ENCODE peak calls at places on chromosome 19, in eight cellular contexts. One of them, this sample, is unnamed.

GRCh38 chr19:46608178-46608577 is 7.0 kb downstream of the CALM3 start:
- DNase-seq in heart left ventricle: no peak
- DNase-seq in AG10803: no peak
- DNase-seq in GM12864: no peak
- DNase-seq in left lung: no peak
- DNase-seq in hepatocyte: no peak
- DNase-seq in ascending aorta: no peak
- DNase-seq in cardiac muscle cell: no peak
- DNase-seq in this sample: no peak

GRCh38 chr19:17841810-17842662 is 5.7 kb downstream of the JAK3 start:
- DNase-seq in heart left ventricle: peak
- DNase-seq in AG10803: peak
- DNase-seq in GM12864: no peak
- DNase-seq in left lung: peak
- DNase-seq in hepatocyte: peak
- DNase-seq in ascending aorta: no peak
- DNase-seq in cardiac muscle cell: peak
- DNase-seq in this sample: no peak

GRCh38 chr19:32201211-32201610 is 144.2 kb upstream of the ZNF507 start:
- DNase-seq in heart left ventricle: no peak
- DNase-seq in AG10803: no peak
- DNase-seq in GM12864: no peak
- DNase-seq in left lung: no peak
- DNase-seq in hepatocyte: no peak
- DNase-seq in ascending aorta: no peak
- DNase-seq in cardiac muscle cell: no peak
- DNase-seq in this sample: no peak

GRCh38 chr19:12701596-12702282 is 5.3 kb upstream of the FBXW9 start:
- DNase-seq in heart left ventricle: no peak
- DNase-seq in AG10803: no peak
- DNase-seq in GM12864: no peak
- DNase-seq in left lung: no peak
- DNase-seq in hepatocyte: peak
- DNase-seq in ascending aorta: no peak
- DNase-seq in cardiac muscle cell: no peak
- DNase-seq in this sample: no peak

GRCh38 chr19:49680473-49681351 is 3.6 kb downstream of the PRMT1 start:
- DNase-seq in heart left ventricle: peak
- DNase-seq in AG10803: peak
- DNase-seq in GM12864: peak
- DNase-seq in left lung: peak
- DNase-seq in hepatocyte: peak
- DNase-seq in ascending aorta: peak
- DNase-seq in cardiac muscle cell: peak
- DNase-seq in this sample: no peak

GRCh38 chr19:46824887-46825730 is 25.5 kb downstream of the AP2S1 start:
- DNase-seq in heart left ventricle: no peak
- DNase-seq in AG10803: peak
- DNase-seq in GM12864: peak
- DNase-seq in left lung: peak
- DNase-seq in hepatocyte: no peak
- DNase-seq in ascending aorta: no peak
- DNase-seq in cardiac muscle cell: no peak
- DNase-seq in this sample: no peak

GRCh38 chr19:35442091-35442490 is 6.0 kb upstream of the FFAR2 start:
- DNase-seq in heart left ventricle: no peak
- DNase-seq in AG10803: no peak
- DNase-seq in GM12864: no peak
- DNase-seq in left lung: peak
- DNase-seq in hepatocyte: no peak
- DNase-seq in ascending aorta: no peak
- DNase-seq in cardiac muscle cell: no peak
- DNase-seq in this sample: no peak

GRCh38 chr19:41997121-41997850 is 3.3 kb upstream of the ATP1A3 start:
- DNase-seq in heart left ventricle: peak
- DNase-seq in AG10803: peak
- DNase-seq in GM12864: no peak
- DNase-seq in left lung: no peak
- DNase-seq in hepatocyte: peak
- DNase-seq in ascending aorta: no peak
- DNase-seq in cardiac muscle cell: peak
- DNase-seq in this sample: no peak

GRCh38 chr19:21210037-21210621 is 68.3 kb downstream of the ZNF431 start:
- DNase-seq in heart left ventricle: no peak
- DNase-seq in AG10803: no peak
- DNase-seq in GM12864: no peak
- DNase-seq in left lung: no peak
- DNase-seq in hepatocyte: peak
- DNase-seq in ascending aorta: no peak
- DNase-seq in cardiac muscle cell: no peak
- DNase-seq in this sample: no peak

GRCh38 chr19:12224676-12225075 is 61.8 kb downstream of the ZNF136 start:
- DNase-seq in heart left ventricle: no peak
- DNase-seq in AG10803: no peak
- DNase-seq in GM12864: no peak
- DNase-seq in left lung: no peak
- DNase-seq in hepatocyte: no peak
- DNase-seq in ascending aorta: no peak
- DNase-seq in cardiac muscle cell: peak
- DNase-seq in this sample: no peak

GRCh38 chr19:45632468-45633196 is 6.6 kb downstream of the EML2 start:
- DNase-seq in heart left ventricle: peak
- DNase-seq in AG10803: peak
- DNase-seq in GM12864: no peak
- DNase-seq in left lung: peak
- DNase-seq in hepatocyte: peak
- DNase-seq in ascending aorta: no peak
- DNase-seq in cardiac muscle cell: peak
- DNase-seq in this sample: peak

GRCh38 chr19:20077791-20078463 is at the start of gene ZNF90:
- DNase-seq in heart left ventricle: peak
- DNase-seq in AG10803: peak
- DNase-seq in GM12864: peak
- DNase-seq in left lung: peak
- DNase-seq in hepatocyte: peak
- DNase-seq in ascending aorta: peak
- DNase-seq in cardiac muscle cell: peak
- DNase-seq in this sample: peak

DNA sequence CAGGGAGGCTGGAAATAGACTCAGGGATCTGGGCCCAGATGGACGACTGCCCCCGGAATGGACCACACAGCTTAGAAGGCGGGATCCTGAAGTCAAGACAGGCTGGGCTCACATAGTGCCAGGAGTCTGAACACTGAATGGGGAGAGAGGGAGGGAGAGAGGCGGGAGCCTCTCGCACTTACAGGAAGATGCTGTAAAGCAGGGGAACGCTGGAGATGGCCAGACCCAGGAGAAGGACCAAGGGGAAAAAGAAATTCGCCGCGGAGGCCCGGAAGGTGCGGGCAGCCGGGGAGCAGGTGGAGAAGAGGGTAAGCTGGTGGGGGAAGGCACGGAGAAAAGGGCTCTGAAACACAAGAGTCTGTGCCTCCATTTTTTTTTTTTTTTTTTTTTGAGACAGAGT is 1.4 kb upstream of the LENG1 start:
- DNase-seq in heart left ventricle: no peak
- DNase-seq in AG10803: no peak
- DNase-seq in GM12864: no peak
- DNase-seq in left lung: no peak
- DNase-seq in hepatocyte: no peak
- DNase-seq in ascending aorta: no peak
- DNase-seq in cardiac muscle cell: no peak
- DNase-seq in this sample: no peak
- H3K4me3 ChIP-seq in heart left ventricle: peak
- H3K4me3 ChIP-seq in AG10803: peak
- H3K4me3 ChIP-seq in GM12864: peak
- H3K4me3 ChIP-seq in left lung: peak
- H3K4me3 ChIP-seq in hepatocyte: no peak
- H3K4me3 ChIP-seq in ascending aorta: peak
- H3K4me3 ChIP-seq in cardiac muscle cell: peak
- H3K4me3 ChIP-seq in this sample: peak

GRCh38 chr19:57578487-57579205 is at the start of gene ZNF416:
- DNase-seq in heart left ventricle: peak
- DNase-seq in AG10803: peak
- DNase-seq in GM12864: peak
- DNase-seq in left lung: peak
- DNase-seq in hepatocyte: peak
- DNase-seq in ascending aorta: peak
- DNase-seq in cardiac muscle cell: peak
- DNase-seq in this sample: peak
- TF ChIP-seq CTCF in heart left ventricle: peak
- TF ChIP-seq CTCF in AG10803: peak
- TF ChIP-seq CTCF in GM12864: peak
- TF ChIP-seq CTCF in left lung: no peak
- TF ChIP-seq CTCF in hepatocyte: peak
- TF ChIP-seq CTCF in ascending aorta: no peak
- TF ChIP-seq CTCF in cardiac muscle cell: peak
- TF ChIP-seq CTCF in this sample: peak

DNA sequence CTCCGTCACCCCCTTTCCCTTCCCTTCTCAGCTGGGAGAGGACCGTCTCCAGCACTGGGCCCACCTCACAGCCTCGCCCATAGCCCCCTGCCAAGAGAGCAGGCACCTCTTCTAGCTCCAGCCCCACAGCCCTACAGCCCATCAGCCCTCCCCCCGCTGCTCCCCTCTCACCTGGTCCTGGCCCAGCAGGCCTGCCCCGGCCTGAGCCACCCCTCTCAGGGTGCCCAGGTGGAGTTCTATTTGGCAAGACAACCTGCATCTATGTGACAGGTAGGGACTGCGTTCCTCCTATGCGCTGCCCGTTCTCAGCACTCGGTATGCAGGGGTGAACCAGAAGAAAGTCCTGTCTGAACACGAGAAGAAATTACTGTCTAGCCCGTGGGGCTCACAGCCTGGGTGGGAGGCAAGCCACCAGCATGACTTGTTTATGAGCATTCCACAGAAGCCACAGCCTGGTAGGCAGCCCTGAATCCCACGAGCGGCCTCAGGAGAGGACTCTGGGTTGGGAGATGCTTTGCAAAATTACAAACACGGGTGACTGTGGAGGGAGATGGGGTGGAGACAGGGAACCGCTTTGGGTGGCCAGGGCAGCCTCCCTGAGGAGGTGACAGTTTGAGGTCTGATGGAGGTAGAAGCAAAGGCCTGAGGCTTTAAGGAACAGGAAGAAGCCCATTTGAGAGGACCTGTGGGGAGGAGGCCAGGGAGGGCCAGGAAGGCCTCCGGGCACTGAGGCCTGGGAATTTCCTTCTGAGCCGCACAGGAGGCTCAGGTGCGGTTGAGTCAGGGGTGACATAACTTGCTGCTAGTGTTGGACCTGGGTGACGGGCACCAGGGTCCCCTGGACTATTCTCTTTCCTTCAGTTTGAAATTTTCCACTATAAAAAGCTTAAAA is 1.2 kb upstream of the PLEKHF1 start:
- DNase-seq in heart left ventricle: no peak
- DNase-seq in AG10803: peak
- DNase-seq in GM12864: no peak
- DNase-seq in left lung: no peak
- DNase-seq in hepatocyte: no peak
- DNase-seq in ascending aorta: no peak
- DNase-seq in cardiac muscle cell: no peak
- DNase-seq in this sample: no peak
- H3K4me3 ChIP-seq in heart left ventricle: peak
- H3K4me3 ChIP-seq in AG10803: no peak
- H3K4me3 ChIP-seq in GM12864: no peak
- H3K4me3 ChIP-seq in left lung: peak
- H3K4me3 ChIP-seq in hepatocyte: no peak
- H3K4me3 ChIP-seq in ascending aorta: peak
- H3K4me3 ChIP-seq in cardiac muscle cell: no peak
- H3K4me3 ChIP-seq in this sample: no peak

GRCh38 chr19:33998739-33999345 is 173.5 kb upstream of the LSM14A start:
- DNase-seq in heart left ventricle: no peak
- DNase-seq in AG10803: peak
- DNase-seq in GM12864: no peak
- DNase-seq in left lung: no peak
- DNase-seq in hepatocyte: no peak
- DNase-seq in ascending aorta: no peak
- DNase-seq in cardiac muscle cell: peak
- DNase-seq in this sample: no peak
- TF ChIP-seq CTCF in heart left ventricle: peak
- TF ChIP-seq CTCF in AG10803: peak
- TF ChIP-seq CTCF in GM12864: no peak
- TF ChIP-seq CTCF in left lung: no peak
- TF ChIP-seq CTCF in hepatocyte: peak
- TF ChIP-seq CTCF in ascending aorta: no peak
- TF ChIP-seq CTCF in cardiac muscle cell: peak
- TF ChIP-seq CTCF in this sample: peak

GRCh38 chr19:29364999-29365398 is 152.0 kb upstream of the UQCRFS1 start:
- DNase-seq in heart left ventricle: no peak
- DNase-seq in AG10803: no peak
- DNase-seq in GM12864: no peak
- DNase-seq in left lung: no peak
- DNase-seq in hepatocyte: no peak
- DNase-seq in ascending aorta: no peak
- DNase-seq in cardiac muscle cell: no peak
- DNase-seq in this sample: no peak
- H3K4me3 ChIP-seq in heart left ventricle: no peak
- H3K4me3 ChIP-seq in AG10803: no peak
- H3K4me3 ChIP-seq in GM12864: no peak
- H3K4me3 ChIP-seq in left lung: no peak
- H3K4me3 ChIP-seq in hepatocyte: no peak
- H3K4me3 ChIP-seq in ascending aorta: no peak
- H3K4me3 ChIP-seq in cardiac muscle cell: no peak
- H3K4me3 ChIP-seq in this sample: no peak